ENCODE peak calls at places on chromosomes 2 and 18, in five cellular contexts. M, I, D, P and A are unnamed samples.

GRCh38 chr2:177155631-177156030 is 57.0 kb upstream of the HNRNPA3 start:
- DNase-seq in M (no peak), P (no peak), D (no peak), I (no peak), A (no peak)

GRCh38 chr2:180985771-180986395 is 5.5 kb downstream of the UBE2E3 start:
- DNase-seq in M (no peak), P (no peak), I (no peak), D (no peak), A (no peak)

GRCh38 chr2:182240862-182241371 is 185.9 kb downstream of the PDE1A start:
- DNase-seq in P (peak; percentile 32), M (no peak), D (peak; percentile 55), I (peak; percentile 43), A (peak; percentile 47)

GRCh38 chr2:36362291-36362690 is 6.7 kb downstream of the CRIM1 start:
- DNase-seq in D (no peak), M (no peak), I (peak; percentile 76), P (no peak), A (peak; percentile 75)

GRCh38 chr2:219521066-219521880 is 7.0 kb downstream of the ASIC4 start:
- DNase-seq in D (peak; percentile 33), I (peak; percentile 41), P (no peak), M (no peak), A (no peak)

GRCh38 chr2:222281495-222281894 is 17.3 kb downstream of the PAX3 start:
- DNase-seq in D (no peak), M (no peak), I (no peak), P (no peak), A (no peak)

GRCh38 chr2:127313359-127313758 is 19.4 kb upstream of the ERCC3 start:
- DNase-seq in I (no peak), P (no peak), M (peak; percentile 3), D (no peak), A (no peak)

GRCh38 chr2:150486539-150487484 is 655 bp downstream of the RND3 start:
- DNase-seq in P (no peak), D (no peak), M (no peak), I (peak; percentile 65), A (no peak)

GRCh38 chr18:1092228-1092627 is 187.6 kb downstream of the ADCYAP1 start:
- DNase-seq in D (peak; percentile 2), M (no peak), P (no peak), I (no peak), A (no peak)

GRCh38 chr18:7000484-7001096 is 117.0 kb downstream of the LAMA1 start:
- DNase-seq in M (no peak), D (peak; percentile 21), P (peak; percentile 27), I (peak; percentile 62), A (peak; percentile 11)

GRCh38 chr2:238657132-238658053 is 190.5 kb upstream of the TWIST2 start:
- DNase-seq in P (no peak), I (no peak), D (no peak), M (no peak), A (no peak)

GRCh38 chr2:212926948-212927347 is 224.5 kb downstream of the IKZF2 start:
- DNase-seq in M (no peak), D (no peak), I (no peak), P (no peak), A (no peak)

GRCh38 chr2:110863726-110864125 is 131.4 kb downstream of the ACOXL start:
- DNase-seq in D (no peak), P (no peak), I (no peak), M (no peak), A (no peak)

GRCh38 chr2:44055664-44056063 is 59.9 kb upstream of the LRPPRC start:
- DNase-seq in P (no peak), I (no peak), D (no peak), M (no peak), A (no peak)

GRCh38 chr18:23230688-23231087 is 95.4 kb downstream of the CABLES1 start:
- DNase-seq in I (no peak), M (no peak), D (no peak), P (no peak), A (no peak)

GRCh38 chr2:230928701-230929380 is 3.8 kb upstream of the GPR55 start:
- DNase-seq in M (no peak), I (no peak), D (no peak), P (no peak), A (no peak)

GRCh38 chr18:59005266-59005665 is 134.4 kb upstream of the SEC11C start:
- DNase-seq in D (no peak), P (no peak), I (peak; percentile 31), M (no peak), A (no peak)

GRCh38 chr2:176128172-176129012 is 1.1 kb upstream of the HOXD8 start:
- DNase-seq in D (no peak), M (no peak), I (no peak), P (no peak), A (no peak)

GRCh38 chr2:235827585-235827992 is 333.7 kb downstream of the AGAP1 start:
- DNase-seq in P (no peak), D (no peak), I (peak; percentile 5), M (no peak), A (peak; percentile 59)

GRCh38 chr18:48842259-48843061 is 108.3 kb downstream of the SMAD7 start:
- DNase-seq in I (no peak), D (no peak), P (peak; percentile 37), M (no peak), A (no peak)

DNA sequence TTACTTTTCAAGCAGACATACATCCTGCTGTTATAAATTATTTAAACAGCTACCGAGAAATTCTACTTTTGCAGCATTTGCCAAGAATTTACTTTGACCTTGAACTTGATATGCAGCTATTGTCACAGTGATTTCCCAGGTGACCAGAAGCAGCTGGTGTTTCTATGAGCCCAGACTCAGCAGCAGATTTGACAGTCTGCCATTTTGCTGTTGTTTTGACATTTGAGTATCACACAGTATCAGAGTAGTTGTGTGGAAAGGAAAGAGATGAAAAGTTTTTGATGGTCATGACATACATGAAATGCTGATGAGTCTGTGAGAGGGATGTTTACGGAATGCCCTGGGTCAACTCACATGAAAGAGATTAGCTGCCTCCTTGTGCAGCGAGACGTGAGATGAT is 6.6 kb upstream of the CCDC195 start:
- DNase-seq in I (no peak), M (no peak), P (no peak), D (no peak), A (no peak)
- H3K27ac ChIP-seq in I (no peak overlapping the region), M (no peak overlapping the region), P (no peak overlapping the region), D (no peak overlapping the region), A (no peak overlapping the region)

DNA sequence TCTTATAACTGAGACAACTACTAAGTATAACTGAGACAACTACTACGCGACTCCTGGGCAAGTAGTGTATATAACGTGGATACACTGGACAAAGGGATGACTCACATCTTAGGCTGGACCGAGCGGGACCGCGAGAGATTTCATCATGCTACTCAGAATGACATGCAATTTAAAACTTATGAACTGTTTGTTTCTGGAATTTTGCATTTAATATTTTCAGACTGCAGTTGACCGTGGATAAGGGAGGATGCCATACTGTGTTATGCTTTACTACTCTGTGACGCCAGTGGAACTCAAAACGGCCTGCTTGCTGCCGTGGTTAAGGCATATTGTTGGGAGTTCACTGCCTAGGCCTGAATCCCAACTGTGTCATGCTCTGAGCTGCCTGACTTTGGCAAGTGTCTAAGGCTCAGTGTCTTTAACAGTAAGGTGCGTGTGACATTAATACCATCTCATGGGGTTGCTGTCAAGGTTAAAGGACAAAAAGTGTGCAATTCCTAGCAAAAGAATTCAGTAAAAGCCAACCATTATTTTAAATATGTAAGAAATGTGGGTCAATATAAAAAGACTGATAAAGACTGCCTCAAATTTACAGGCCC is 64.6 kb downstream of the BMP10 start:
- DNase-seq in I (peak; percentile 89), D (no peak), M (no peak), P (no peak), A (no peak)
- H3K27ac ChIP-seq in I (no peak overlapping the region), D (no peak overlapping the region), M (peak overlapping the region; percentile 87), P (no peak overlapping the region), A (no peak overlapping the region)

GRCh38 chr2:9110346-9110884 is 96.2 kb upstream of the ASAP2 start:
- DNase-seq in D (no peak), I (no peak), P (no peak), M (no peak), A (no peak)

GRCh38 chr2:9109871-9110270 is 96.7 kb upstream of the ASAP2 start:
- DNase-seq in M (no peak), P (no peak), I (no peak), D (no peak), A (no peak)

GRCh38 chr2:9107168-9108025 is 99.2 kb upstream of the ASAP2 start:
- DNase-seq in D (no peak), P (no peak), I (peak; percentile 28), M (no peak), A (peak; percentile 57)

GRCh38 chr2:9106338-9107167 is 100.1 kb upstream of the ASAP2 start:
- DNase-seq in M (no peak), D (no peak), P (no peak), I (no peak), A (no peak)

GRCh38 chr2:9108210-9108967 is 98.2 kb upstream of the ASAP2 start:
- DNase-seq in D (no peak), P (no peak), I (peak; percentile 21), M (no peak), A (no peak)
- H3K27ac ChIP-seq in D (no peak overlapping the region), P (no peak overlapping the region), I (no peak overlapping the region), M (peak overlapping the region; percentile 80), A (no peak overlapping the region)

GRCh38 chr2:69296421-69296820 is 90.6 kb downstream of the GFPT1 start:
- DNase-seq in I (no peak), P (no peak), D (no peak), M (no peak), A (no peak)
- H3K27ac ChIP-seq in I (no peak overlapping the region), P (no peak overlapping the region), D (no peak overlapping the region), M (no peak overlapping the region), A (no peak overlapping the region)

GRCh38 chr2:160039166-160039903 is 23.1 kb downstream of the PLA2R1 start:
- DNase-seq in P (peak; percentile 18), M (no peak), D (no peak), I (peak; percentile 81), A (no peak)

GRCh38 chr2:160033732-160034392 is 28.6 kb downstream of the PLA2R1 start:
- DNase-seq in P (no peak), D (no peak), M (no peak), I (peak; percentile 68), A (no peak)

GRCh38 chr2:160034396-160034795 is 28.0 kb downstream of the PLA2R1 start:
- DNase-seq in I (no peak), M (no peak), D (no peak), P (no peak), A (no peak)

GRCh38 chr2:160035125-160035524 is 27.3 kb downstream of the PLA2R1 start:
- DNase-seq in P (no peak), I (no peak), D (no peak), M (no peak), A (no peak)

GRCh38 chr2:160036736-160037135 is 25.7 kb downstream of the PLA2R1 start:
- DNase-seq in P (no peak), I (no peak), D (no peak), M (no peak), A (no peak)
- H3K27ac ChIP-seq in P (no peak overlapping the region), I (no peak overlapping the region), D (no peak overlapping the region), M (no peak overlapping the region), A (no peak overlapping the region)

GRCh38 chr2:240583774-240584173 is 2.8 kb upstream of the CAPN10 start:
- DNase-seq in M (no peak), P (no peak), I (no peak), D (no peak), A (no peak)
- H3K27ac ChIP-seq in M (no peak overlapping the region), P (no peak overlapping the region), I (no peak overlapping the region), D (no peak overlapping the region), A (no peak overlapping the region)